ENCODE peak calls at places on chromosomes 16 and 17, in eight cellular contexts. N, H, V, G, Y, T, P and F are unnamed samples.
A peak's percentile ranks its signal among the peaks of the same experiment; 100 is the strongest.

GRCh38 chr17:73990290-73990689 is 213.2 kb upstream of the RPL38 start:
- DNase-seq in Y (no peak), H (no peak), V (no peak), G (no peak), P (no peak), T (no peak), N (no peak), F (no peak)

GRCh38 chr16:2933701-2934100 is 22.0 kb downstream of the FLYWCH1 start:
- DNase-seq in P (no peak), Y (no peak), G (no peak), V (no peak), N (no peak), T (no peak), H (no peak), F (no peak)

GRCh38 chr17:73595068-73595865 is 49.0 kb downstream of the SDK2 start:
- DNase-seq in N (no peak), Y (no peak), H (no peak), G (no peak), V (no peak), T (no peak), P (peak; percentile 69), F (no peak)

GRCh38 chr16:293043-293775 is 10.2 kb downstream of the PDIA2 start:
- DNase-seq in Y (no peak), N (no peak), G (peak; percentile 27), H (no peak), V (no peak), T (no peak), P (no peak), F (no peak)

GRCh38 chr17:76153202-76153601 is 12.2 kb upstream of the FOXJ1 start:
- DNase-seq in P (no peak), Y (no peak), N (no peak), T (no peak), G (no peak), H (no peak), V (no peak), F (no peak)

GRCh38 chr17:49979748-49980479 is 10.9 kb downstream of the DLX4 start:
- DNase-seq in N (no peak), V (no peak), G (no peak), T (no peak), H (no peak), Y (no peak), P (no peak), F (no peak)

GRCh38 chr16:8849411-8850011 is 19.3 kb downstream of the CARHSP1 start:
- DNase-seq in Y (peak; percentile 46), N (no peak), H (peak; percentile 36), V (no peak), P (no peak), T (no peak), G (no peak), F (no peak)

GRCh38 chr17:78174870-78175642 is 6.7 kb downstream of the SYNGR2 start:
- DNase-seq in T (no peak), Y (no peak), P (peak; percentile 67), G (peak; percentile 88), V (no peak), N (no peak), H (no peak), F (no peak)

GRCh38 chr16:57775661-57776469 is 26.4 kb downstream of the KIFC3 start:
- DNase-seq in N (no peak), P (peak; percentile 66), V (no peak), G (peak; percentile 47), Y (no peak), T (no peak), H (no peak), F (no peak)

GRCh38 chr17:1089915-1090314 is 89.9 kb downstream of the ABR start:
- DNase-seq in Y (peak; percentile 40), T (no peak), H (no peak), N (no peak), P (no peak), G (no peak), V (no peak), F (no peak)

GRCh38 chr17:75570034-75570676 is 17.4 kb upstream of the MYO15B start:
- DNase-seq in Y (no peak), T (no peak), G (no peak), P (no peak), V (no peak), H (no peak), N (no peak), F (no peak)

GRCh38 chr16:9115277-9115676 is 23.8 kb downstream of the HAPSTR1 start:
- DNase-seq in V (no peak), H (no peak), Y (peak; percentile 75), N (no peak), P (no peak), T (no peak), G (no peak), F (no peak)

DNA sequence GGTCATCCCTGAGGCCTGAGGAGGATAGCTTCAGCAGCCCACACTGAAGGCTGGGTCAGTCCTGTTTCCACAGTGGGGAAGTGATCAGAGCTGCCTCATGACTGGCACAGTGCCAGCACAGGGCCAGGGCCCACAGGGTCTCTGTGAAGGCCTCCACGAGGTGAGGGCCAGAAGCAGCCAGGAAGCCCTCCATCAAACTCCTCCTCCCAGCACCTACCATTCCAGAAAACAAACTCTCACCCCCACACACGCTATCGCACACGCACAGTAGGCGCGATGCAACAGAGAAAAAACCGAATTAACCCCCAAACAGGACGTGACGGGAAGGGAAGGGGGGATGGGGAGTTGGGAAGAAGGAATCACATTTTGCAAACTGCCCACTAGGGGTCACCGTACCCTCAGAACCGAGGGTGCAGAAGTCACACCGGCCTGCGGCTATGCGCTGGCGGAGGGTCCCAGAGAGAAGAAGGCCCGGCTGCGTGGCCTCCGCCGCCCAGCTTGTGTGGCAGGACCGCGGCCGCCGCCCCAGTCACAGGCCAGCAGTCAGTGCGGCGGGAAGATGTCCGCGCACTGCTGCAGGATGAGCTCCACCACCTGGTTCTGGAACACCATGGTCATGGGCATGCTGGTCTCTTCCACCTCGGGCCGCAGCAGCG is 37.6 kb downstream of the ARHGAP27 start:
- DNase-seq in Y (peak; percentile 84), G (peak; percentile 61), P (peak; percentile 60), H (peak; percentile 85), T (no peak), V (peak; percentile 27), N (no peak), F (peak; percentile 33)
- H3K4me3 ChIP-seq in Y (no peak overlapping the region), G (no peak overlapping the region), P (no peak overlapping the region), H (peak overlapping the region; percentile 17), T (no peak overlapping the region), V (peak overlapping the region; percentile 4), N (no peak overlapping the region), F (peak overlapping the region; percentile 2)

GRCh38 chr16:27175888-27176287 is 27.4 kb upstream of the KDM8 start:
- DNase-seq in H (no peak), Y (no peak), G (no peak), V (no peak), N (no peak), T (no peak), P (no peak), F (no peak)

GRCh38 chr16:27177031-27177774 is 26.1 kb upstream of the KDM8 start:
- DNase-seq in T (no peak), N (no peak), H (peak; percentile 89), Y (peak; percentile 88), G (no peak), V (no peak), P (no peak), F (peak; percentile 31)

GRCh38 chr16:27179500-27180072 is 23.7 kb upstream of the KDM8 start:
- DNase-seq in N (peak; percentile 59), P (peak; percentile 92), H (peak; percentile 75), V (no peak), Y (peak; percentile 42), G (peak; percentile 90), T (peak; percentile 80), F (no peak)

DNA sequence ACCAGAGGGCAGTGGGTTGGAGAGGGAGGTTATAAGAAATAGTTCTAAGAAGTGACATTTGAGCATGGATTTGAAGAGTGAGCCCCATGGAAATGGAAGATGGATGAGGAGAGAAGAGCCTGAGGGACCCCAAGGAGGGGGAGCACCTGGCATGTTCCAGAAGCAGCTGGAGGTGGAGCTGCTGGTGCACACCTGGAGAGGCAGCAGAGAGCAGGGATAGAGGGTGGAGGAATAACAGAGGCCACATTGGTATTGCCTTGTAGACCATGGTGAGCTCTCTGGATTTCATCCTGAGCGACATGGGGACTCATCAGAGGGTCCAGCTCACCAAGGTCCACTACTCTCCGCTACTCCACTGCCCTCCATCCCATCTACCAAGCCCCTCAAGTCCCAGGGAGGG is 22.3 kb upstream of the KDM8 start:
- DNase-seq in G (no peak), N (no peak), P (no peak), T (no peak), H (no peak), Y (no peak), V (no peak), F (no peak)
- TF ChIP-seq CTCF in G (no peak), N (no peak), P (no peak), T (peak; percentile 26), H (no peak), Y (no peak), V (no peak), F (no peak)

DNA sequence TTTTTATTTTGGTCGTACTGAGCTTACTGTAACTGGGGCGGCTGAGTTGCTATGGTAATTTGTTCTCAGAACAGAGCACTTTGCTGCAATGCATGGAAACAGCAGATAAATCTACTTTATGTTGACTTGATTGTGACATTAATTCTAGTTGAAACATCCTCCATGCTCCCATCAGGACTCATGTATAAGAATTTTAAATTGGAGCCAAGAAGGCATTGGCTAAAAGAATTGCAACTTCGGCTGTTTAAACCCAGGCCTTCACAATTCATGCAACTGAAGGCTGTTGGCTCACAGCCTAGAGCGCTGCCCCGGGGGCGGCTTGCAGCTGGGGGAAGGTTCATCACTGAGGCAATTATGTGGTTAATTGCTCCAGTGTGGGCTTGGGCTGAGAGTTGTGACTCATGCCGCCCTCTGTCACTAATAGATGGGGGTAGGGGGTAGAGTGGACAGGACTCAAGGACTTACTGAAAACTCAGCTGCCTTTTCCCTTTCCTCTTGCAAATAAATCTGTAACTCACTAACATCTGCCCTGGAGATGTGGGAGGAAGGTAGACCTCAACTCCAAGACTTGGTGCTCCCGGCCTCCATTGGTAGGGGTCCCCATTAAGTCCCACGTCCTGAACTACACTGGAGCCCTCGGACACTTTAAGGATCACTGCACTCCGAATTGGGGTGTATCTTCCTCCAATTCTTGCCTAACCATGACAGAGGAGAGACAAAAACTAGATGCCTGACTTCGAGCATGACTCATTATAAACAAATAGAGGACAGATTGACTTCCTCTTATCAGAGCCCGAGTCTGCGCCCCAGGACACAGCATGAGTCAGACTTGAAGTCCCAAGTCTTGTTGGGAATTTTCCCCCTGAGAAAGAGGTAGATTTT is 37.5 kb downstream of the ERCC4 start:
- DNase-seq in G (peak; percentile 52), V (peak; percentile 79), P (peak; percentile 58), Y (peak; percentile 98), H (peak; percentile 90), T (peak; percentile 80), N (peak; percentile 69), F (peak; percentile 73)
- H3K4me3 ChIP-seq in G (no peak overlapping the region), V (peak overlapping the region; percentile 36), P (peak overlapping the region; percentile 7), Y (peak overlapping the region; percentile 38), H (peak overlapping the region; percentile 53), T (peak overlapping the region; percentile 49), N (no peak overlapping the region), F (peak overlapping the region; percentile 37)

DNA sequence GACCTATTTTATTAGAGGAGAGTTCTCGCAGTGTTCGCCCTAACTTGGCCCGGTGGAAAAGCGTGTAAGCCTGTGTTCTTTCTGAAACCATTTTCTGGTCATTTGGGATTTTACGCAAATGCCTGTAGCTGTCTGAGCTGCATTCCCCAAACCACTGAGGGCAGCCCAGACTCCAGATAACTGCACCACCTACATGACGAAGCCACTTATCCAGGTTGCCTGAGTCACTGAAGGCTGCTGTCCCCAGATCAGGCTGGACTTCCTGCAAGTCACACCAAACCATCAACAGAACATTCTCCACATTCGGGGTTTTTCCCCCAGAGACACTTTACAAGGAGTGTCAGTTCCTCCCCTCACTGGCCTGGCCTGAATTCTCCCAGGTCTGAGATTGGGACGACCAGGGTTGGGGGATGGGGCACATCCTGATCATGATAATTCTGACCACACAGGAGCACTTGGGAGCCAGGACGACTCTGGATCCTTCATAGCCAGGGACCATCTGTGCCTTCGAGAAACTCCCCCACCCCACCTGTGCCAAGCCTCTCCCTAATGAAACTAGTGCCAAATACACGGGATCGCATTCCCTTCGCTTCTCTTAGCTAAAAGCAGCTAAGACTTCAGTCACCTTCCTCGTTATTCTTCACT is 2.3 kb downstream of the RPRML start:
- DNase-seq in G (no peak), P (no peak), N (no peak), H (no peak), V (no peak), Y (no peak), T (no peak), F (no peak)
- TF ChIP-seq CTCF in G (no peak), P (no peak), N (no peak), H (no peak), V (no peak), Y (no peak), T (no peak), F (no peak)